ENCODE peak calls at places on chromosomes 5 and 9, in nine cellular contexts. One of them, this sample, is unnamed.

GRCh38 chr9:135077497-135078200 is 9.8 kb upstream of the OLFM1 start:
- DNase-seq in non-pigmented ciliary epithelial cell: no peak
- DNase-seq in left ventricle myocardium superior: peak; percentile 46
- DNase-seq in GM13976: peak; percentile 58
- DNase-seq in pancreas: peak; percentile 14
- DNase-seq in Caco-2: peak; percentile 52
- DNase-seq in iPS DF 19.7: no peak
- DNase-seq in astrocyte of the spinal cord: no peak
- DNase-seq in glutamatergic neuron: peak; percentile 20
- DNase-seq in this sample: no peak

GRCh38 chr5:111131356-111131755 is 39.2 kb downstream of the WDR36 start:
- DNase-seq in pancreas: no peak
- DNase-seq in left ventricle myocardium superior: no peak
- DNase-seq in glutamatergic neuron: no peak
- DNase-seq in GM13976: no peak
- DNase-seq in non-pigmented ciliary epithelial cell: no peak
- DNase-seq in astrocyte of the spinal cord: no peak
- DNase-seq in Caco-2: no peak
- DNase-seq in iPS DF 19.7: no peak
- DNase-seq in this sample: no peak

GRCh38 chr5:68392608-68393007 is 177.1 kb downstream of the PIK3R1 start:
- DNase-seq in Caco-2: no peak
- DNase-seq in GM13976: no peak
- DNase-seq in iPS DF 19.7: no peak
- DNase-seq in non-pigmented ciliary epithelial cell: no peak
- DNase-seq in glutamatergic neuron: no peak
- DNase-seq in left ventricle myocardium superior: no peak
- DNase-seq in astrocyte of the spinal cord: no peak
- DNase-seq in pancreas: no peak
- DNase-seq in this sample: no peak

GRCh38 chr5:176934309-176934930 is 35.3 kb upstream of the HK3 start:
- DNase-seq in Caco-2: no peak
- DNase-seq in pancreas: no peak
- DNase-seq in GM13976: no peak
- DNase-seq in iPS DF 19.7: no peak
- DNase-seq in left ventricle myocardium superior: no peak
- DNase-seq in astrocyte of the spinal cord: no peak
- DNase-seq in non-pigmented ciliary epithelial cell: no peak
- DNase-seq in glutamatergic neuron: no peak
- DNase-seq in this sample: peak; percentile 4

GRCh38 chr9:130607640-130608420 is 28.5 kb downstream of the FUBP3 start:
- DNase-seq in non-pigmented ciliary epithelial cell: peak; percentile 9
- DNase-seq in pancreas: no peak
- DNase-seq in astrocyte of the spinal cord: peak; percentile 6
- DNase-seq in Caco-2: no peak
- DNase-seq in GM13976: peak; percentile 15
- DNase-seq in left ventricle myocardium superior: no peak
- DNase-seq in iPS DF 19.7: no peak
- DNase-seq in glutamatergic neuron: no peak
- DNase-seq in this sample: no peak

GRCh38 chr5:83509535-83509934 is 38.0 kb downstream of the VCAN start:
- DNase-seq in pancreas: no peak
- DNase-seq in left ventricle myocardium superior: peak; percentile 27
- DNase-seq in non-pigmented ciliary epithelial cell: peak; percentile 52
- DNase-seq in glutamatergic neuron: no peak
- DNase-seq in astrocyte of the spinal cord: peak; percentile 78
- DNase-seq in iPS DF 19.7: no peak
- DNase-seq in Caco-2: no peak
- DNase-seq in GM13976: no peak
- DNase-seq in this sample: no peak

GRCh38 chr5:169657127-169657526 is 20.1 kb downstream of the DOCK2 start:
- DNase-seq in iPS DF 19.7: no peak
- DNase-seq in non-pigmented ciliary epithelial cell: no peak
- DNase-seq in pancreas: no peak
- DNase-seq in left ventricle myocardium superior: no peak
- DNase-seq in GM13976: peak; percentile 40
- DNase-seq in Caco-2: no peak
- DNase-seq in glutamatergic neuron: no peak
- DNase-seq in astrocyte of the spinal cord: no peak
- DNase-seq in this sample: no peak

GRCh38 chr5:167999182-167999581 is 292.3 kb upstream of the WWC1 start:
- DNase-seq in pancreas: no peak
- DNase-seq in GM13976: no peak
- DNase-seq in non-pigmented ciliary epithelial cell: no peak
- DNase-seq in astrocyte of the spinal cord: no peak
- DNase-seq in Caco-2: peak; percentile 10
- DNase-seq in iPS DF 19.7: no peak
- DNase-seq in left ventricle myocardium superior: no peak
- DNase-seq in glutamatergic neuron: no peak
- DNase-seq in this sample: no peak

GRCh38 chr5:140574165-140574564 is 9.5 kb downstream of the SLC35A4 start:
- DNase-seq in iPS DF 19.7: no peak
- DNase-seq in pancreas: no peak
- DNase-seq in left ventricle myocardium superior: no peak
- DNase-seq in glutamatergic neuron: no peak
- DNase-seq in GM13976: no peak
- DNase-seq in astrocyte of the spinal cord: no peak
- DNase-seq in Caco-2: no peak
- DNase-seq in non-pigmented ciliary epithelial cell: no peak
- DNase-seq in this sample: no peak